ENCODE peak calls at places on chromosomes 5 and 9, in ten cellular contexts. H is nephron progenitor cell, O is T-helper 9 cell, F is GM13977, L is esophagus squamous epithelium, D is A549, I is fibroblast of the aortic adventitia, Q is IMR-90, P is colonic mucosa, T is KG1. E is an unnamed sample.

GRCh38 chr5:58860680-58861079 is 277.8 kb downstream of the RAB3C start:
- DNase-seq in H (no peak), O (no peak), F (no peak), L (no peak), D (peak), I (no peak), Q (no peak), P (no peak), T (no peak), E (no peak)

GRCh38 chr5:98770158-98770910 is 3.1 kb upstream of the RGMB start:
- DNase-seq in H (peak), O (no peak), F (peak), L (no peak), D (peak), I (peak), Q (peak), P (peak), T (no peak), E (peak)

GRCh38 chr5:24643880-24644279 is 898 bp downstream of the CDH10 start:
- DNase-seq in H (no peak), O (no peak), F (no peak), L (no peak), D (no peak), I (no peak), Q (no peak), P (no peak), T (no peak), E (no peak)

GRCh38 chr5:146539973-146540372 is 24.0 kb upstream of the GPR151 start:
- DNase-seq in H (no peak), O (no peak), F (no peak), L (no peak), D (no peak), I (no peak), Q (no peak), P (no peak), T (no peak), E (no peak)

GRCh38 chr5:94361832-94362754 is 256.3 kb downstream of the KIAA0825 start:
- DNase-seq in H (no peak), O (no peak), F (no peak), L (no peak), D (no peak), I (no peak), Q (no peak), P (no peak), T (no peak), E (no peak)

GRCh38 chr5:150318613-150319483 is 16.1 kb upstream of the ARSI start:
- DNase-seq in H (peak), O (no peak), F (no peak), L (no peak), D (no peak), I (no peak), Q (no peak), P (no peak), T (no peak), E (no peak)

GRCh38 chr9:34262971-34263370 is 66.1 kb downstream of the KIF24 start:
- DNase-seq in H (no peak), O (no peak), F (no peak), L (no peak), D (no peak), I (no peak), Q (no peak), P (no peak), T (no peak), E (no peak)

GRCh38 chr5:72134226-72134625 is 27.0 kb downstream of the MAP1B start:
- DNase-seq in H (no peak), O (no peak), F (no peak), L (no peak), D (no peak), I (no peak), Q (no peak), P (no peak), T (no peak), E (peak)

GRCh38 chr9:130518943-130519772 is 60.2 kb upstream of the FUBP3 start:
- DNase-seq in H (no peak), O (no peak), F (no peak), L (no peak), D (no peak), I (no peak), Q (no peak), P (no peak), T (no peak), E (no peak)

GRCh38 chr9:83424831-83425230 is 113.4 kb downstream of the FRMD3 start:
- DNase-seq in H (no peak), O (no peak), F (no peak), L (no peak), D (no peak), I (no peak), Q (no peak), P (no peak), T (no peak), E (no peak)

GRCh38 chr5:179487145-179487544 is 63.2 kb upstream of the RUFY1 start:
- DNase-seq in H (no peak), O (no peak), F (no peak), L (no peak), D (no peak), I (no peak), Q (no peak), P (no peak), T (no peak), E (no peak)

GRCh38 chr9:38185647-38186371 is 116.8 kb upstream of the SHB start:
- DNase-seq in H (no peak), O (no peak), F (no peak), L (no peak), D (no peak), I (no peak), Q (no peak), P (no peak), T (no peak), E (no peak)

GRCh38 chr5:58800410-58800809 is 217.5 kb downstream of the RAB3C start:
- DNase-seq in H (no peak), O (no peak), F (no peak), L (no peak), D (no peak), I (no peak), Q (no peak), P (no peak), T (no peak), E (no peak)

GRCh38 chr5:176639981-176640380 is 7.3 kb upstream of the TSPAN17 start:
- DNase-seq in H (no peak), O (no peak), F (no peak), L (no peak), D (no peak), I (peak), Q (no peak), P (no peak), T (no peak), E (peak)

GRCh38 chr5:78720997-78721396 is 72.4 kb upstream of the LHFPL2 start:
- DNase-seq in H (no peak), O (no peak), F (no peak), L (no peak), D (peak), I (no peak), Q (no peak), P (no peak), T (no peak), E (no peak)

GRCh38 chr5:171863928-171864327 is 78.3 kb downstream of the SMIM23 start:
- DNase-seq in H (no peak), O (no peak), F (no peak), L (no peak), D (no peak), I (peak), Q (peak), P (no peak), T (no peak), E (peak)

GRCh38 chr5:94234987-94235386 is 383.4 kb downstream of the KIAA0825 start:
- DNase-seq in H (no peak), O (no peak), F (no peak), L (no peak), D (no peak), I (no peak), Q (no peak), P (no peak), T (no peak), E (no peak)

GRCh38 chr5:71778678-71779276 is 59.7 kb downstream of the CARTPT start:
- DNase-seq in H (no peak), O (no peak), F (no peak), L (no peak), D (peak), I (peak), Q (peak), P (no peak), T (no peak), E (peak)

GRCh38 chr9:10804486-10804885 is 191.7 kb upstream of the PTPRD start:
- DNase-seq in H (no peak), O (no peak), F (no peak), L (no peak), D (no peak), I (no peak), Q (no peak), P (no peak), T (no peak), E (no peak)

GRCh38 chr5:89728750-89729149 is 680.8 kb downstream of the CETN3 start:
- DNase-seq in H (no peak), O (no peak), F (no peak), L (no peak), D (no peak), I (peak), Q (peak), P (no peak), T (no peak), E (peak)

GRCh38 chr9:125632321-125633115 is 74.5 kb downstream of the MAPKAP1 start:
- DNase-seq in H (no peak), O (no peak), F (peak), L (no peak), D (no peak), I (peak), Q (peak), P (peak), T (peak), E (peak)

GRCh38 chr5:180139731-180140626 is 68.4 kb upstream of the RNF130 start:
- DNase-seq in H (no peak), O (no peak), F (no peak), L (no peak), D (no peak), I (no peak), Q (no peak), P (peak), T (no peak), E (no peak)

GRCh38 chr5:36619012-36619635 is 12.7 kb downstream of the SLC1A3 start:
- DNase-seq in H (no peak), O (no peak), F (no peak), L (no peak), D (no peak), I (no peak), Q (no peak), P (no peak), T (no peak), E (no peak)

GRCh38 chr5:91049112-91049511 is 334.0 kb downstream of the ARRDC3 start:
- DNase-seq in H (no peak), O (no peak), F (no peak), L (no peak), D (peak), I (no peak), Q (no peak), P (no peak), T (no peak), E (no peak)

GRCh38 chr5:95959051-95959963 is 2.3 kb downstream of the ELL2 start:
- DNase-seq in H (peak), O (no peak), F (no peak), L (no peak), D (no peak), I (peak), Q (peak), P (no peak), T (no peak), E (peak)

GRCh38 chr9:134328841-134329575 is 2.8 kb downstream of the RXRA start:
- DNase-seq in H (no peak), O (no peak), F (no peak), L (no peak), D (no peak), I (peak), Q (no peak), P (peak), T (no peak), E (peak)

GRCh38 chr9:122095010-122095767 is 2.1 kb upstream of the TTLL11 start:
- DNase-seq in H (peak), O (peak), F (peak), L (no peak), D (peak), I (peak), Q (peak), P (peak), T (peak), E (peak)

E was measured in GM23248.